ENCODE peak calls at places on chromosome 3, in six cellular contexts. F is endothelial cell of umbilical vein, K is HCT116, E is esophagus muscularis mucosa, Y is upper lobe of left lung, B is sigmoid colon. Z is an unnamed sample.

GRCh38 chr3:23055733-23056376 is 147.3 kb upstream of the UBE2E2 start:
- DNase-seq in F (no peak), K (no peak), E (no peak), Y (no peak), B (no peak), Z (no peak)

GRCh38 chr3:33991673-33992072 is 193.2 kb downstream of the PDCD6IP start:
- DNase-seq in F (no peak), K (no peak), E (no peak), Y (no peak), B (no peak), Z (no peak)

GRCh38 chr3:143343944-143344343 is 224.4 kb downstream of the CHST2 start:
- DNase-seq in F (peak), K (no peak), E (no peak), Y (no peak), B (no peak), Z (no peak)

GRCh38 chr3:85560088-85560790 is 601.5 kb downstream of the CADM2 start:
- DNase-seq in F (peak), K (no peak), E (no peak), Y (no peak), B (no peak), Z (no peak)

GRCh38 chr3:87398226-87398774 is 121.9 kb upstream of the POU1F1 start:
- DNase-seq in F (peak), K (no peak), E (no peak), Y (no peak), B (no peak), Z (no peak)

GRCh38 chr3:16987141-16987540 is 102.4 kb downstream of the PLCL2 start:
- DNase-seq in F (no peak), K (no peak), E (no peak), Y (no peak), B (no peak), Z (no peak)

GRCh38 chr3:123816673-123817207 is 67.4 kb downstream of the MYLK start:
- DNase-seq in F (no peak), K (no peak), E (peak), Y (no peak), B (no peak), Z (no peak)

GRCh38 chr3:8001712-8002111 is 499.9 kb upstream of the LMCD1 start:
- DNase-seq in F (no peak), K (no peak), E (no peak), Y (peak), B (no peak), Z (no peak)

GRCh38 chr3:44903314-44903713 is 28.9 kb downstream of the TGM4 start:
- DNase-seq in F (no peak), K (no peak), E (no peak), Y (no peak), B (no peak), Z (no peak)

GRCh38 chr3:150870406-150870805 is 34.8 kb downstream of the MINDY4B start:
- DNase-seq in F (no peak), K (no peak), E (no peak), Y (no peak), B (no peak), Z (no peak)

GRCh38 chr3:174884776-174885568 is 25.8 kb downstream of the NAALADL2 start:
- DNase-seq in F (no peak), K (no peak), E (no peak), Y (no peak), B (no peak), Z (no peak)

GRCh38 chr3:25903371-25903770 is 113.5 kb downstream of the OXSM start:
- DNase-seq in F (no peak), K (no peak), E (no peak), Y (no peak), B (no peak), Z (no peak)

GRCh38 chr3:37417297-37418082 is 243.1 kb upstream of the LRRFIP2 start:
- DNase-seq in F (no peak), K (no peak), E (no peak), Y (no peak), B (no peak), Z (no peak)

GRCh38 chr3:132509506-132509905 is 87.6 kb upstream of the ACKR4 start:
- DNase-seq in F (no peak), K (no peak), E (no peak), Y (no peak), B (no peak), Z (no peak)

GRCh38 chr3:30810617-30811016 is 83.8 kb downstream of the GADL1 start:
- DNase-seq in F (no peak), K (no peak), E (no peak), Y (no peak), B (no peak), Z (no peak)

GRCh38 chr3:174438501-174439156 is 420.5 kb upstream of the NAALADL2 start:
- DNase-seq in F (peak), K (peak), E (no peak), Y (no peak), B (no peak), Z (no peak)

GRCh38 chr3:4416961-4417360 is 50.1 kb downstream of the SUMF1 start:
- DNase-seq in F (peak), K (peak), E (no peak), Y (no peak), B (no peak), Z (no peak)

GRCh38 chr3:116140100-116140689 is 305.1 kb downstream of the LSAMP start:
- DNase-seq in F (peak), K (peak), E (no peak), Y (no peak), B (no peak), Z (no peak)

GRCh38 chr3:149376728-149377407 is 581 bp downstream of the TM4SF1 start:
- DNase-seq in F (peak), K (no peak), E (no peak), Y (no peak), B (no peak), Z (no peak)

GRCh38 chr3:122233109-122233952 is 49.9 kb downstream of the CASR start:
- DNase-seq in F (no peak), K (no peak), E (no peak), Y (no peak), B (no peak), Z (no peak)

GRCh38 chr3:481680-482079 is 285.1 kb downstream of the CHL1 start:
- DNase-seq in F (no peak), K (no peak), E (no peak), Y (no peak), B (no peak), Z (no peak)

GRCh38 chr3:1007890-1008289 is 84.9 kb upstream of the CNTN6 start:
- DNase-seq in F (no peak), K (no peak), E (no peak), Y (no peak), B (no peak), Z (no peak)

GRCh38 chr3:143240921-143241320 is 121.3 kb downstream of the CHST2 start:
- DNase-seq in F (no peak), K (no peak), E (no peak), Y (no peak), B (no peak), Z (no peak)

GRCh38 chr3:140050977-140051957 is 116.3 kb downstream of the CLSTN2 start:
- DNase-seq in F (no peak), K (peak), E (peak), Y (peak), B (no peak), Z (no peak)

GRCh38 chr3:38730281-38730680 is 80.8 kb upstream of the SCN5A start:
- DNase-seq in F (peak), K (no peak), E (no peak), Y (no peak), B (no peak), Z (no peak)

GRCh38 chr3:129558772-129559564 is 16.0 kb downstream of the H1-8 start:
- DNase-seq in F (peak), K (no peak), E (no peak), Y (no peak), B (no peak), Z (no peak)

GRCh38 chr3:46006646-46007045 is 11.0 kb upstream of the FYCO1 start:
- DNase-seq in F (no peak), K (no peak), E (no peak), Y (no peak), B (no peak), Z (no peak)

GRCh38 chr3:185423178-185423577 is 60.2 kb downstream of the MAP3K13 start:
- DNase-seq in F (peak), K (no peak), E (no peak), Y (no peak), B (no peak), Z (no peak)

GRCh38 chr3:110459021-110459420 is 612.6 kb upstream of the NECTIN3 start:
- DNase-seq in F (no peak), K (no peak), E (no peak), Y (no peak), B (no peak), Z (no peak)

GRCh38 chr3:102354818-102355515 is 79.8 kb upstream of the ZPLD1 start:
- DNase-seq in F (peak), K (peak), E (no peak), Y (no peak), B (no peak), Z (no peak)

GRCh38 chr3:54772046-54772445 is 155.8 kb downstream of the LRTM1 start:
- DNase-seq in F (no peak), K (no peak), E (no peak), Y (no peak), B (no peak), Z (no peak)

GRCh38 chr3:150278843-150279341 is 129.2 kb upstream of the TSC22D2 start:
- DNase-seq in F (no peak), K (no peak), E (no peak), Y (no peak), B (no peak), Z (no peak)

GRCh38 chr3:195096484-195097330 is 174.3 kb downstream of the XXYLT1 start:
- DNase-seq in F (no peak), K (no peak), E (no peak), Y (no peak), B (no peak), Z (no peak)

GRCh38 chr3:8553405-8553804 is 51.8 kb downstream of the LMCD1 start:
- DNase-seq in F (no peak), K (no peak), E (no peak), Y (no peak), B (no peak), Z (no peak)

GRCh38 chr3:43995929-43996378 is 245.7 kb upstream of the TOPAZ1 start:
- DNase-seq in F (no peak), K (no peak), E (no peak), Y (no peak), B (no peak), Z (no peak)

GRCh38 chr3:38153986-38154608 is 11.2 kb upstream of the OXSR1 start:
- DNase-seq in F (no peak), K (no peak), E (no peak), Y (no peak), B (no peak), Z (no peak)

GRCh38 chr3:43286886-43287301 is 554 bp downstream of the SNRK start:
- DNase-seq in F (no peak), K (no peak), E (no peak), Y (no peak), B (no peak), Z (no peak)

GRCh38 chr3:88113311-88114162 is 36.2 kb upstream of the C3orf38 start:
- DNase-seq in F (peak), K (peak), E (no peak), Y (no peak), B (no peak), Z (no peak)

GRCh38 chr3:65995030-65995429 is 43.7 kb downstream of the MAGI1 start:
- DNase-seq in F (peak), K (peak), E (no peak), Y (no peak), B (no peak), Z (no peak)

GRCh38 chr3:116270053-116270452 is 175.2 kb downstream of the LSAMP start:
- DNase-seq in F (peak), K (no peak), E (no peak), Y (no peak), B (no peak), Z (no peak)

GRCh38 chr3:69080233-69080644 is at the start of gene UBA3:
- DNase-seq in F (peak), K (peak), E (peak), Y (peak), B (peak), Z (peak)
- TF ChIP-seq POLR2A in F (peak), K (no peak), E (no peak), Y (no peak), B (peak), Z (peak)

GRCh38 chr3:21049368-21050062 is 701.5 kb downstream of the ZNF385D start:
- DNase-seq in F (no peak), K (no peak), E (no peak), Y (no peak), B (no peak), Z (no peak)

GRCh38 chr3:21056293-21056692 is 694.7 kb downstream of the ZNF385D start:
- DNase-seq in F (no peak), K (no peak), E (no peak), Y (no peak), B (no peak), Z (no peak)

GRCh38 chr3:21059409-21059808 is 691.6 kb downstream of the ZNF385D start:
- DNase-seq in F (no peak), K (no peak), E (no peak), Y (no peak), B (no peak), Z (no peak)

GRCh38 chr3:21054064-21054463 is 696.9 kb downstream of the ZNF385D start:
- DNase-seq in F (no peak), K (no peak), E (no peak), Y (no peak), B (no peak), Z (no peak)

DNA sequence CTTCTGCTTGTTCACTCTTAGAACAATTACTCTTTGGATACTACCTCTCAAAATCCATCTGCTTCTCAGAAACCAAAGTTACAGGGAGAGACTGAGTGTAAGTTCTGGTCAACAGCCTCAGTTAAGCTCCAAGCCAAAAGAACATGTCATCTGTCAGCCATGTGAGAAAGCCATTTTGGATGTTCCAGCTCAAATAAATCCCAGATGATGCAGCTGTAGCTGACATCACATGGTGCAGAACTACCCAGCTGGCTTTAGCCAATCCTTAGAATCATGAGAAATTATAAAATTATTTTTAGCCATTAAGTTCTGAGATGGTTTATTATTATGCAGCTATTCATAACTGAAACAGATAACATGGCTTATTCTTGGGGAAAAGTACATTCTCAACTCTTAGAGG is 696.0 kb downstream of the ZNF385D start:
- DNase-seq in F (no peak), K (no peak), E (no peak), Y (no peak), B (no peak), Z (no peak)
- TF ChIP-seq POLR2AphosphoS5 in F (no peak), K (no peak), E (no peak), Y (no peak), B (no peak), Z (no peak)

DNA sequence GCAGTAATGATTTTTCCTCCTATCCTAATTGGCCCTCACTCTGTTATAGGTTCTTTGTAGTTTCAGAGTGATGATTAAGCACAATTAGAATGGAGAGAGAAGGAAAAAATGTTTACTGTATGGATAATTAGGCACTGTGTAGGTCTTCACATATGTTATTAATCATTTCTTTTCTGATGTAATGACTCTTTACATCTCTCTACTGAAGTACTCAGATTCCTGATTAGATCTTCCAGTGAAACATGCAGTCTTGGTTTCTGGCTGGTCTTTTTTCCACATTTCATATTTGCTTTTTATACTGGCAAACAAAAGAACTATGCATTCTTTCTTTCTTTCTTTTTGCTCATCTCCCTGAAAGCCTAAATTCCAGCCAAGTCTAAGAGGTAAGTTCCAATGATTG is 939.8 kb downstream of the NSUN3 start:
- DNase-seq in F (no peak), K (no peak), E (no peak), Y (no peak), B (no peak), Z (no peak)
- TF ChIP-seq POLR2A in F (no peak), K (no peak), E (no peak), Y (no peak), B (no peak), Z (no peak)

GRCh38 chr3:126259411-126260391 is 79.3 kb upstream of the ALDH1L1 start:
- DNase-seq in F (peak), K (no peak), E (peak), Y (peak), B (peak), Z (no peak)
- TF ChIP-seq POLR2AphosphoS5 in F (no peak), K (no peak), E (peak), Y (no peak), B (no peak), Z (no peak)

GRCh38 chr3:133661454-133662255 is at the start of gene TOPBP1:
- DNase-seq in F (peak), K (peak), E (no peak), Y (peak), B (peak), Z (peak)
- TF ChIP-seq POLR2A in F (peak), K (peak), E (no peak), Y (peak), B (no peak), Z (peak)

Z was measured in GM12891.